ENCODE peak calls at places on chromosomes 2 and 18, in nine cellular contexts. F is gastrocnemius medialis; Z is CD8-positive, alpha-beta T cell; K is right cardiac atrium; B is PC-3; O is A549; Q is left lung; V is aorta; S is HCT116. M is an unnamed sample.

GRCh38 chr2:225466891-225467604 is 67.5 kb downstream of the NYAP2 start:
- ATAC-seq in F (no peak), Z (no peak), K (no peak), B (no peak), O (no peak), Q (peak), V (no peak), S (no peak), M (no peak)

GRCh38 chr2:188303363-188304031 is 11.8 kb downstream of the GULP1 start:
- ATAC-seq in F (no peak), Z (no peak), K (no peak), B (peak), O (peak), Q (no peak), V (no peak), S (peak), M (no peak)

GRCh38 chr2:239339241-239339640 is 61.6 kb downstream of the HDAC4 start:
- ATAC-seq in F (no peak), Z (no peak), K (no peak), B (no peak), O (no peak), Q (no peak), V (no peak), S (no peak), M (no peak)

GRCh38 chr2:147082850-147083522 is 761.8 kb upstream of the ACVR2A start:
- ATAC-seq in F (peak), Z (no peak), K (peak), B (peak), O (peak), Q (peak), V (peak), S (peak), M (peak)

GRCh38 chr18:59907172-59907571 is 7.4 kb downstream of the PMAIP1 start:
- ATAC-seq in F (no peak), Z (no peak), K (no peak), B (no peak), O (no peak), Q (no peak), V (no peak), S (no peak), M (no peak)

GRCh38 chr2:112793449-112793978 is 9.2 kb upstream of the IL1A start:
- ATAC-seq in F (no peak), Z (no peak), K (peak), B (no peak), O (no peak), Q (peak), V (no peak), S (no peak), M (peak)

GRCh38 chr2:69437751-69438154 is 518 bp upstream of the NFU1 start:
- ATAC-seq in F (peak), Z (no peak), K (peak), B (peak), O (peak), Q (peak), V (peak), S (peak), M (peak)

GRCh38 chr2:78718483-78718882 is 307.0 kb upstream of the REG3G start:
- ATAC-seq in F (no peak), Z (no peak), K (no peak), B (no peak), O (no peak), Q (no peak), V (no peak), S (no peak), M (no peak)

GRCh38 chr2:24214880-24215279 is 40.0 kb downstream of the FAM228A start:
- ATAC-seq in F (no peak), Z (no peak), K (no peak), B (no peak), O (no peak), Q (no peak), V (no peak), S (no peak), M (no peak)

GRCh38 chr18:45370190-45371010 is 244.9 kb upstream of the SLC14A2 start:
- ATAC-seq in F (no peak), Z (no peak), K (no peak), B (no peak), O (no peak), Q (no peak), V (no peak), S (no peak), M (no peak)

GRCh38 chr2:226684563-226684959 is 115.1 kb downstream of the IRS1 start:
- ATAC-seq in F (no peak), Z (no peak), K (no peak), B (no peak), O (no peak), Q (no peak), V (no peak), S (no peak), M (no peak)

GRCh38 chr2:159091981-159092380 is 123.5 kb downstream of the TANC1 start:
- ATAC-seq in F (no peak), Z (peak), K (no peak), B (peak), O (no peak), Q (peak), V (no peak), S (no peak), M (peak)

DNA sequence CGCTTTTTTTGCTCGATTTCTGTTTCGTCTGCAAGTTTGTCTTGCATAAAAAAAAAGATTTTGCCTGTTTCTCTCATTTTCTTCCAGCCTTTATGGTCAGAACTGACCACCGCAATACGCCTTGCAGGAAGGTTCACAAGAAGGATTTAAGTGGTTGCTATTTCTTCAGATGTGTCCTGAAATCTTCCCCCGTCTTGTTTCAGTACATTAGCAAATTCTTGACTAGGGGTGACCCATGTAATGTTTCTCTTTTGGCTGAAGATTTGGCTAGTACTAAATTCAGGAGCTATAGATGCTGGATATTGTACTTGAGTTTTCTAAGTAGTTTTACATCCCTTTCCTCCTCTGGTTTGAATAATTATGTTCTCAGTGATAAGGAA is 2.5 kb downstream of the PHLPP1 start:
- ATAC-seq in F (no peak), Z (no peak), K (no peak), B (no peak), O (no peak), Q (no peak), V (no peak), S (no peak), M (no peak)
- H3K27ac ChIP-seq in F (peak), Z (no peak), K (no peak), B (peak), O (peak), Q (peak), V (no peak), S (peak), M (peak)

GRCh38 chr2:216626168-216626874 is 6.9 kb upstream of the IGFBP2 start:
- ATAC-seq in F (no peak), Z (no peak), K (no peak), B (no peak), O (no peak), Q (no peak), V (no peak), S (no peak), M (no peak)
- H3K27ac ChIP-seq in F (no peak), Z (no peak), K (no peak), B (peak), O (no peak), Q (no peak), V (no peak), S (no peak), M (no peak)

DNA sequence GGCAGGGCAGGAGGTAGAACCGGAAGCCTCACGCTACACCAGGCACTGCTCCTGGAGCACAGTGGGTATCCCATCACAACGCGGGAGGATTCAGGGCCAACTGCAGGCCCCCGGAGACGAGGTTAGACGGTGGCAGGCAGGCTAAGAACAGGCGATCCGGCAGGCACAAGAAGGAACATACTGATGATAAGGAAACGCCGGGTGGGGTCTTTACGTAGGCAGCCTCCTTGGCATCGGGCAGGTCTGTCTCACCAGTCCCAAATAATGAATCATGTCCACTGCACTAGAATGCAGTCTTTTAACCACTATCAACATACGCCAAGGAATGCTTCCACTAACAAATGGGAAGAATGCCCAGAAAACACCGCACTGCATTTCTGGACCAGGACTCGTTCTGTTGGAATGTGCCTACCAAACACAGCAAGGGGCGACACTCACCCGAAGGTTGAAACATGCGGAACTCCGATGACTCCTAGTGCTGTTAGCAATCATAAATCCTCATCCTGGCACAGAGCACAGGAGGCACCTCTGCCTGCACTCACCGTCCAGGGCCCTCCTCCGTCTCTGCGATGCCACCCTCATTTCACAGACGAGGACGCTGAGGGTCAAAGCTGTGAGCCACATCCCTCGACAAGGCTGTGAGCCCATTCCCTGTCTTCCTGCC is 35.2 kb downstream of the ZNF516 start:
- ATAC-seq in F (peak), Z (no peak), K (peak), B (peak), O (peak), Q (peak), V (peak), S (peak), M (peak)
- H3K27ac ChIP-seq in F (peak), Z (no peak), K (peak), B (peak), O (peak), Q (peak), V (peak), S (no peak), M (peak)

DNA sequence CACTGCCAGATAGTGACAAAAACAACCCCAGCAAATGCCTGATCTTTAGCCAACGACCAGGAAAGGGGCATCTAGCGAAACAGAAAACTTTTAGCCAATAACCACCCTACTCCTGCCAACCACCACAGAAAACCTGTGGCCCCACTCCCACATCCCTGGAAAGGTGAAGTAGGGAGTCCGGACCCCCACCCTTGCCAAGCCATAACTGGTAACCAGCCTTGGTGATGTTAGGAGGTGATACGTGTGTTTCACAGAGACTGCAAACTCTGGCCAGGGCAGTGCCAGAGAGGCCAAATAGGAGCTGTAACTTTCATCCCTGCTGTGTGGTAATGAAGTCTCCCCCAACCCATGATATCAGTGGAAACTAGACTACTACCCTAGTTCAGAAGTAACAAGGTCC is 27.6 kb downstream of the SCTR start:
- ATAC-seq in F (no peak), Z (no peak), K (peak), B (no peak), O (no peak), Q (no peak), V (peak), S (no peak), M (no peak)
- H3K27ac ChIP-seq in F (no peak), Z (no peak), K (no peak), B (no peak), O (no peak), Q (no peak), V (no peak), S (no peak), M (no peak)

GRCh38 chr18:22290004-22290403 is 120.6 kb downstream of the GATA6 start:
- ATAC-seq in F (no peak), Z (no peak), K (no peak), B (no peak), O (no peak), Q (no peak), V (no peak), S (no peak), M (no peak)

GRCh38 chr18:22297008-22297407 is 120.7 kb downstream of the CTAGE1 start:
- ATAC-seq in F (no peak), Z (no peak), K (no peak), B (no peak), O (no peak), Q (no peak), V (no peak), S (no peak), M (no peak)

DNA sequence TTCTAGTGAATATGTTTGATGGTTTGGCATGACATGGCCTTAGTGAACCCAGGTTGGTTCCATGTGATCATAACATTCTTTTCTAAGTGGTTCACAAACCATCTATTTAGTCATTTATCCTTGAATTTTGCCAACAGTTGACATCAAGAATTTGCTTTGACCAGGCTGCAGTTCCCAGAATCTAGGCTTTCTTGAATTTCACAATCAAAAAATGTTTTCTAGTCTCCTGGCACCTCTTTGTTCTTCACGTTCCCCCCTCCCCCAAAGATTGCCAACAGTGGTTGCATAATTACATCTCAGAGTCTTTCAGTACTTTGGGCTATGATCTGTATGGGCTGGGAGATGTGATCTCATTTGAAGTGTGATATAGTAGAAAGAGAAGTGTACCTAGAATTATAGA is 124.0 kb downstream of the GATA6 start:
- ATAC-seq in F (no peak), Z (no peak), K (no peak), B (no peak), O (no peak), Q (no peak), V (no peak), S (no peak), M (no peak)
- H3K27ac ChIP-seq in F (no peak), Z (no peak), K (no peak), B (no peak), O (no peak), Q (no peak), V (no peak), S (no peak), M (no peak)

GRCh38 chr2:20137884-20138283 is 86.5 kb upstream of the LAPTM4A start:
- ATAC-seq in F (no peak), Z (no peak), K (no peak), B (no peak), O (no peak), Q (no peak), V (no peak), S (no peak), M (no peak)

GRCh38 chr2:20140321-20141055 is 84.4 kb downstream of the SDC1 start:
- ATAC-seq in F (no peak), Z (no peak), K (no peak), B (no peak), O (no peak), Q (no peak), V (no peak), S (no peak), M (no peak)

GRCh38 chr2:20138696-20139095 is 86.2 kb downstream of the SDC1 start:
- ATAC-seq in F (no peak), Z (no peak), K (no peak), B (no peak), O (no peak), Q (no peak), V (no peak), S (no peak), M (no peak)

GRCh38 chr2:20141056-20141762 is 83.7 kb downstream of the SDC1 start:
- ATAC-seq in F (peak), Z (no peak), K (no peak), B (peak), O (peak), Q (peak), V (peak), S (peak), M (peak)

GRCh38 chr2:20139828-20140227 is 85.1 kb downstream of the SDC1 start:
- ATAC-seq in F (no peak), Z (no peak), K (no peak), B (no peak), O (no peak), Q (no peak), V (no peak), S (no peak), M (no peak)
- H3K27ac ChIP-seq in F (no peak), Z (no peak), K (no peak), B (no peak), O (peak), Q (no peak), V (no peak), S (no peak), M (no peak)

GRCh38 chr2:200223385-200223784 is 83.1 kb upstream of the SPATS2L start:
- ATAC-seq in F (peak), Z (no peak), K (no peak), B (no peak), O (no peak), Q (peak), V (no peak), S (no peak), M (no peak)

GRCh38 chr2:200222837-200223236 is 83.7 kb upstream of the SPATS2L start:
- ATAC-seq in F (no peak), Z (no peak), K (no peak), B (no peak), O (no peak), Q (no peak), V (no peak), S (no peak), M (no peak)

GRCh38 chr2:200226652-200227426 is 79.7 kb upstream of the SPATS2L start:
- ATAC-seq in F (no peak), Z (no peak), K (peak), B (no peak), O (no peak), Q (peak), V (no peak), S (no peak), M (no peak)

GRCh38 chr2:200221055-200221692 is 85.3 kb upstream of the SPATS2L start:
- ATAC-seq in F (no peak), Z (no peak), K (no peak), B (no peak), O (peak), Q (no peak), V (no peak), S (no peak), M (no peak)

GRCh38 chr2:200225943-200226342 is 80.5 kb upstream of the SPATS2L start:
- ATAC-seq in F (peak), Z (no peak), K (peak), B (no peak), O (no peak), Q (no peak), V (no peak), S (no peak), M (no peak)
- H3K27ac ChIP-seq in F (no peak), Z (no peak), K (no peak), B (no peak), O (no peak), Q (no peak), V (no peak), S (no peak), M (no peak)

GRCh38 chr2:39517102-39517436 is 80.0 kb upstream of the MAP4K3 start:
- ATAC-seq in F (no peak), Z (no peak), K (no peak), B (no peak), O (no peak), Q (no peak), V (no peak), S (no peak), M (no peak)
- H3K27ac ChIP-seq in F (peak), Z (no peak), K (peak), B (no peak), O (peak), Q (peak), V (peak), S (no peak), M (peak)

GRCh38 chr18:69953191-69953590 is 5.5 kb upstream of the CD226 start:
- ATAC-seq in F (no peak), Z (no peak), K (no peak), B (no peak), O (no peak), Q (no peak), V (no peak), S (no peak), M (no peak)

GRCh38 chr18:69949538-69949936 is 1.9 kb upstream of the CD226 start:
- ATAC-seq in F (no peak), Z (no peak), K (no peak), B (no peak), O (no peak), Q (no peak), V (peak), S (no peak), M (no peak)

GRCh38 chr18:69954719-69955118 is 7.0 kb upstream of the CD226 start:
- ATAC-seq in F (no peak), Z (no peak), K (no peak), B (no peak), O (no peak), Q (no peak), V (no peak), S (no peak), M (no peak)

GRCh38 chr18:69948919-69949537 is 1.4 kb upstream of the CD226 start:
- ATAC-seq in F (no peak), Z (no peak), K (peak), B (no peak), O (no peak), Q (peak), V (peak), S (no peak), M (peak)

GRCh38 chr18:69951182-69951581 is 3.5 kb upstream of the CD226 start:
- ATAC-seq in F (no peak), Z (no peak), K (no peak), B (no peak), O (no peak), Q (no peak), V (no peak), S (no peak), M (no peak)
- H3K27ac ChIP-seq in F (no peak), Z (no peak), K (no peak), B (no peak), O (no peak), Q (no peak), V (no peak), S (no peak), M (no peak)